ENCODE peak calls at places on chromosomes 16 and 17, in nine cellular contexts. H is RWPE1, F is cardiac muscle cell, B is GM23338, V is neural progenitor cell, Y is transverse colon, N is lower leg skin, S is nephron progenitor cell, X is HCT116. O is an unnamed sample.

GRCh38 chr17:39069114-39069756 is 82.2 kb downstream of the PLXDC1 start:
- DNase-seq in F (peak; percentile 64), V (peak; percentile 74), H (peak; percentile 64), S (no peak), X (no peak), B (peak; percentile 82), N (no peak), Y (no peak), O (no peak)

GRCh38 chr17:67656494-67657203 is 61.1 kb upstream of the NOL11 start:
- DNase-seq in B (no peak), Y (no peak), N (no peak), V (no peak), H (no peak), S (no peak), X (no peak), F (no peak), O (no peak)

GRCh38 chr17:29179232-29180036 is 764 bp downstream of the MYO18A start:
- DNase-seq in S (peak; percentile 62), H (peak; percentile 83), X (no peak), F (peak; percentile 72), V (peak; percentile 89), B (peak; percentile 94), N (peak; percentile 55), Y (peak; percentile 88), O (no peak)

GRCh38 chr17:4968916-4969550 is 1.4 kb upstream of the SPAG7 start:
- DNase-seq in H (peak; percentile 78), B (no peak), Y (no peak), S (peak; percentile 28), F (no peak), X (no peak), V (peak; percentile 60), N (no peak), O (peak; percentile 86)

GRCh38 chr17:54745862-54746261 is 154.8 kb upstream of the TOM1L1 start:
- DNase-seq in B (no peak), S (no peak), F (no peak), Y (no peak), H (no peak), V (no peak), N (no peak), X (no peak), O (no peak)

GRCh38 chr17:57096472-57097198 is 11.6 kb downstream of the AKAP1 start:
- DNase-seq in S (no peak), H (no peak), B (no peak), F (no peak), Y (no peak), V (no peak), X (no peak), N (no peak), O (no peak)

GRCh38 chr16:81519298-81520150 is 74.9 kb downstream of the CMIP start:
- DNase-seq in V (no peak), B (no peak), S (no peak), Y (no peak), N (no peak), X (no peak), F (no peak), H (no peak), O (no peak)

GRCh38 chr16:25092489-25092888 is 19.1 kb upstream of the LCMT1 start:
- DNase-seq in B (peak; percentile 8), H (no peak), N (no peak), Y (no peak), F (no peak), X (no peak), V (no peak), S (no peak), O (no peak)

GRCh38 chr16:85556456-85557082 is 56.6 kb upstream of the GSE1 start:
- DNase-seq in N (no peak), F (peak; percentile 76), Y (peak; percentile 72), S (peak; percentile 72), H (peak; percentile 71), B (peak; percentile 80), V (peak; percentile 71), X (no peak), O (no peak)

GRCh38 chr17:55233840-55234239 is 30.9 kb upstream of the HLF start:
- DNase-seq in S (no peak), F (no peak), X (no peak), H (peak; percentile 59), Y (no peak), N (no peak), V (no peak), B (no peak), O (no peak)

GRCh38 chr17:8162232-8162996 is at the start of gene VAMP2:
- DNase-seq in H (peak; percentile 49), V (peak; percentile 90), B (peak; percentile 85), F (peak; percentile 87), S (peak; percentile 87), Y (peak; percentile 85), N (peak; percentile 78), X (no peak), O (peak; percentile 95)
- TF ChIP-seq CTCF in H (no peak), V (no peak), B (no peak), F (no peak), S (no peak), Y (peak; percentile 25), N (no peak), X (no peak), O (no peak)

GRCh38 chr17:9766970-9767369 is 24.4 kb downstream of the DHRS7C start:
- DNase-seq in Y (no peak), N (no peak), F (no peak), X (no peak), H (no peak), B (no peak), S (no peak), V (no peak), O (no peak)

GRCh38 chr17:9769036-9769695 is 22.2 kb downstream of the DHRS7C start:
- DNase-seq in N (no peak), F (no peak), S (no peak), X (no peak), V (no peak), B (no peak), Y (no peak), H (no peak), O (no peak)

GRCh38 chr17:9771465-9771864 is 19.9 kb downstream of the DHRS7C start:
- DNase-seq in F (no peak), X (no peak), S (no peak), Y (no peak), V (no peak), B (no peak), H (no peak), N (no peak), O (no peak)

GRCh38 chr17:9767432-9767991 is 23.9 kb downstream of the DHRS7C start:
- DNase-seq in X (no peak), S (no peak), H (no peak), B (no peak), Y (no peak), F (no peak), N (no peak), V (no peak), O (no peak)

DNA sequence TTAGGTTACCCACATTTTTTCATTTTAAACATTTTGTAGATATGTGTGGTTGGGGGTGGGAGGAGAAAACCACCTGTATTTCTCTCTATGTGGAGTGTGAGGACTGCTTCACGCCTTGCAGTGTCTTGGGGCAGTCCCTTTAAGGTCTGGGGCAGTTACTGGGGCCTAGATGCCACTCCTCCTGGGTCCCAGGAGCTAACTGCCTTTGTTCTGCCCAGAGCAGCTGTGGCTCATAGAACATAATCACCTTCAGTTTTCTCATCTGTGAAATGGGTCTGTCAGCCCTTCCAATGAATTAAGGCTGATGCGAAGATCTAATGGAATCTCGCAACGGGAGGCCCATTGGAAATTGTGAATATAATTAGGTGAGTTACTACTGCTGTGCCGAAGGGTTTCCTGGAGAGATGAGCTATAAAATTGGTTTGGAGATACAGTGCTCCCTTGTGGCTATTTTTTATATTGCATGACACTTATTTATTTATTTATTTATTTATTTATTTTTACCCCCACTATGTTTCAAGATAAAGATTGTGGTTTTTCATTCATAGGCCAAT is 22.9 kb downstream of the DHRS7C start:
- DNase-seq in V (peak; percentile 56), S (no peak), B (peak; percentile 62), X (peak; percentile 34), H (peak; percentile 28), N (no peak), F (peak; percentile 46), Y (no peak), O (no peak)
- TF ChIP-seq CTCF in V (peak; percentile 64), S (peak; percentile 68), B (peak; percentile 36), X (peak; percentile 38), H (peak; percentile 40), N (no peak), F (peak; percentile 40), Y (peak; percentile 67), O (peak; percentile 65)

GRCh38 chr16:19809693-19810092 is 75.0 kb downstream of the GPRC5B start:
- DNase-seq in V (no peak), Y (no peak), H (no peak), X (no peak), B (no peak), F (no peak), S (no peak), N (no peak), O (peak; percentile 65)

GRCh38 chr16:19808061-19808621 is 76.5 kb downstream of the GPRC5B start:
- DNase-seq in Y (no peak), F (peak; percentile 79), V (peak; percentile 43), H (no peak), N (no peak), S (no peak), B (no peak), X (no peak), O (peak; percentile 57)

GRCh38 chr16:19809121-19809635 is 75.5 kb downstream of the GPRC5B start:
- DNase-seq in V (no peak), S (no peak), X (no peak), H (no peak), F (no peak), N (peak; percentile 23), Y (no peak), B (no peak), O (peak; percentile 42)

GRCh38 chr16:19804538-19805323 is 79.9 kb downstream of the GPRC5B start:
- DNase-seq in H (peak; percentile 6), X (no peak), F (no peak), N (peak; percentile 48), B (peak; percentile 87), V (peak; percentile 25), S (no peak), Y (peak; percentile 41), O (peak; percentile 59)

DNA sequence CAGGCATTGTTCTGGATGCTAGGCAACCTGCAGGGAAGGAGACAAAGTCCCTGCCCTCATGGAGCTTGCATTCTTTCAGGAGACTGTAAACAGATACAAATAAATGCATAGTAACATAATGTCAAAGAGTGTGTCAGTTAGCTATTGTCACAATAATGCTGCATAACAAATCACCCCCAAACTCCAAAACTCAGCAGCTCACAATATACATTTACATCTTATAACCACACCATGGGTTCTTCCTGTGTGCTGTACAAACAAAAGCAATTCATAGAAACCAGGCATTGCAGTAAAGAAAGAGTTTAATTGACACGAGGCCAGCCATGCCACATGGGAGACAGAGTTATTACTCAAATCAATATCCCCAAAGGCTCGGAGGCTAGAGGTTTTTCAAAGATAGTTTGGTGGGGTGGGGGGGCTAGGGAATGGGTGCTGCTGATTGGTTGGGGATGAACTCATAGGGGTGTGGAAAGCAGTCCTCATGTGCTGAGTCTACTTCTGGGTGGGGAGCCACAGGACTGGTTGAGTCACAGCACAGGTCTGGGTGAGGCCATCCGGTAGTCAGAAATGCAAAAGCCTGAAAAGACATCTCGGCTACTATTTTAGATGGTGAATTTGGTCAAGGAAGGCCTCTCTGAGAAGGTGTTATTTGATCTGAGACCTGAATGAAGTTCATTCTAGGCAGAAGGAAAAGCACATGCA is 79.0 kb downstream of the GPRC5B start:
- DNase-seq in V (no peak), N (no peak), X (no peak), Y (no peak), F (no peak), B (peak; percentile 16), H (no peak), S (no peak), O (no peak)
- TF ChIP-seq CTCF in V (no peak), N (no peak), X (no peak), Y (no peak), F (no peak), B (no peak), H (no peak), S (no peak), O (no peak)

GRCh38 chr17:44385287-44386181 is 3.9 kb downstream of the ITGA2B start:
- DNase-seq in X (peak; percentile 61), B (peak; percentile 96), S (peak; percentile 96), N (peak; percentile 52), V (peak; percentile 94), H (peak; percentile 82), F (peak; percentile 91), Y (peak; percentile 84), O (no peak)
- TF ChIP-seq CTCF in X (peak; percentile 10), B (no peak), S (no peak), N (no peak), V (peak; percentile 36), H (peak; percentile 16), F (peak; percentile 25), Y (no peak), O (peak; percentile 36)

O was measured in osteocyte.